ENCODE peak calls at places on chromosomes 13 and 19, in six cellular contexts. One of them, this sample, is unnamed.

GRCh38 chr13:50320297-50320862 is 305.1 kb downstream of the KCNRG start:
- DNase-seq in fibroblast of lung: peak
- DNase-seq in Right ventricle myocardium superior: no peak
- DNase-seq in IMR-90: peak
- DNase-seq in stimulated activated CD8-positive, alpha-beta memory T cell treated with anti-CD3 and anti-CD28 coated beads, Interleukin-7, amount 100 ng/mL, for 4 hours: no peak
- DNase-seq in NCI-H446 treated with DMSO at 0.1 percent for 48 hours: no peak
- DNase-seq in this sample: no peak

GRCh38 chr13:71858647-71859046 is 8.4 kb downstream of the DACH1 start:
- DNase-seq in Right ventricle myocardium superior: no peak
- DNase-seq in IMR-90: no peak
- DNase-seq in fibroblast of lung: no peak
- DNase-seq in NCI-H446 treated with DMSO at 0.1 percent for 48 hours: no peak
- DNase-seq in stimulated activated CD8-positive, alpha-beta memory T cell treated with anti-CD3 and anti-CD28 coated beads, Interleukin-7, amount 100 ng/mL, for 4 hours: no peak
- DNase-seq in this sample: no peak

GRCh38 chr13:27425918-27426630 is 1.7 kb downstream of the GTF3A start:
- DNase-seq in fibroblast of lung: peak
- DNase-seq in IMR-90: peak
- DNase-seq in stimulated activated CD8-positive, alpha-beta memory T cell treated with anti-CD3 and anti-CD28 coated beads, Interleukin-7, amount 100 ng/mL, for 4 hours: peak
- DNase-seq in Right ventricle myocardium superior: peak
- DNase-seq in NCI-H446 treated with DMSO at 0.1 percent for 48 hours: peak
- DNase-seq in this sample: peak

GRCh38 chr13:44573790-44574465 is 2.2 kb downstream of the TSC22D1 start:
- DNase-seq in NCI-H446 treated with DMSO at 0.1 percent for 48 hours: peak
- DNase-seq in fibroblast of lung: peak
- DNase-seq in IMR-90: peak
- DNase-seq in Right ventricle myocardium superior: no peak
- DNase-seq in stimulated activated CD8-positive, alpha-beta memory T cell treated with anti-CD3 and anti-CD28 coated beads, Interleukin-7, amount 100 ng/mL, for 4 hours: no peak
- DNase-seq in this sample: peak

GRCh38 chr19:8699908-8700307 is 1.3 kb upstream of the ACTL9 start:
- DNase-seq in Right ventricle myocardium superior: no peak
- DNase-seq in fibroblast of lung: no peak
- DNase-seq in NCI-H446 treated with DMSO at 0.1 percent for 48 hours: no peak
- DNase-seq in stimulated activated CD8-positive, alpha-beta memory T cell treated with anti-CD3 and anti-CD28 coated beads, Interleukin-7, amount 100 ng/mL, for 4 hours: no peak
- DNase-seq in IMR-90: no peak
- DNase-seq in this sample: no peak

GRCh38 chr19:41620171-41620570 is 6.7 kb downstream of the CEACAM4 start:
- DNase-seq in IMR-90: no peak
- DNase-seq in fibroblast of lung: no peak
- DNase-seq in Right ventricle myocardium superior: no peak
- DNase-seq in stimulated activated CD8-positive, alpha-beta memory T cell treated with anti-CD3 and anti-CD28 coated beads, Interleukin-7, amount 100 ng/mL, for 4 hours: no peak
- DNase-seq in NCI-H446 treated with DMSO at 0.1 percent for 48 hours: no peak
- DNase-seq in this sample: no peak

GRCh38 chr13:106151056-106151699 is 384.3 kb downstream of the EFNB2 start:
- DNase-seq in fibroblast of lung: peak
- DNase-seq in stimulated activated CD8-positive, alpha-beta memory T cell treated with anti-CD3 and anti-CD28 coated beads, Interleukin-7, amount 100 ng/mL, for 4 hours: no peak
- DNase-seq in IMR-90: peak
- DNase-seq in NCI-H446 treated with DMSO at 0.1 percent for 48 hours: no peak
- DNase-seq in Right ventricle myocardium superior: no peak
- DNase-seq in this sample: peak

GRCh38 chr13:112643759-112644459 is 45.9 kb upstream of the ATP11A start:
- DNase-seq in IMR-90: no peak
- DNase-seq in NCI-H446 treated with DMSO at 0.1 percent for 48 hours: no peak
- DNase-seq in stimulated activated CD8-positive, alpha-beta memory T cell treated with anti-CD3 and anti-CD28 coated beads, Interleukin-7, amount 100 ng/mL, for 4 hours: no peak
- DNase-seq in Right ventricle myocardium superior: no peak
- DNase-seq in fibroblast of lung: no peak
- DNase-seq in this sample: no peak

GRCh38 chr13:48618937-48619336 is 34.8 kb upstream of the CYSLTR2 start:
- DNase-seq in stimulated activated CD8-positive, alpha-beta memory T cell treated with anti-CD3 and anti-CD28 coated beads, Interleukin-7, amount 100 ng/mL, for 4 hours: no peak
- DNase-seq in fibroblast of lung: no peak
- DNase-seq in NCI-H446 treated with DMSO at 0.1 percent for 48 hours: no peak
- DNase-seq in IMR-90: no peak
- DNase-seq in Right ventricle myocardium superior: no peak
- DNase-seq in this sample: no peak

This sample was measured in stromal cell of bone marrow.